ENCODE peak calls at places on chromosomes 6 and 20, in five cellular contexts. S is dorsolateral prefrontal cortex, U is upper lobe of right lung, B is A549, O is stomach. I is an unnamed sample.

GRCh38 chr6:166650824-166651223 is 23.8 kb upstream of the RPS6KA2 start:
- DNase-seq in S (no peak), U (no peak), B (no peak), O (no peak), I (no peak)

GRCh38 chr6:37192669-37193068 is 22.7 kb downstream of the PIM1 start:
- DNase-seq in S (no peak), U (no peak), B (no peak), O (no peak), I (no peak)

GRCh38 chr20:21971436-21971835 is 266.0 kb downstream of the PAX1 start:
- DNase-seq in S (no peak), U (no peak), B (no peak), O (no peak), I (no peak)

GRCh38 chr6:2818593-2818992 is 23.1 kb downstream of the SERPINB1 start:
- DNase-seq in S (no peak), U (no peak), B (no peak), O (no peak), I (no peak)

GRCh38 chr6:139271056-139271455 is 20.7 kb downstream of the TXLNB start:
- DNase-seq in S (no peak), U (no peak), B (no peak), O (no peak), I (no peak)

GRCh38 chr6:79631800-79632172 is 657 bp downstream of the SH3BGRL2 start:
- DNase-seq in S (no peak), U (no peak), B (no peak), O (no peak), I (no peak)

GRCh38 chr20:24764027-24764797 is 184.9 kb upstream of the CST7 start:
- DNase-seq in S (no peak), U (no peak), B (no peak), O (peak), I (no peak)

GRCh38 chr6:39850897-39851296 is 58.7 kb downstream of the DAAM2 start:
- DNase-seq in S (no peak), U (no peak), B (no peak), O (no peak), I (no peak)

GRCh38 chr6:3341467-3341866 is 82.7 kb downstream of the PSMG4 start:
- DNase-seq in S (no peak), U (no peak), B (no peak), O (no peak), I (no peak)

GRCh38 chr20:29497261-29497671 is 1760.2 kb upstream of the DEFB115 start:
- DNase-seq in S (no peak), U (peak), B (no peak), O (no peak), I (peak)

GRCh38 chr6:161011509-161012480 is 20.2 kb downstream of the MAP3K4 start:
- DNase-seq in S (no peak), U (no peak), B (no peak), O (no peak), I (no peak)

GRCh38 chr20:58559368-58559729 is 44.1 kb upstream of the APCDD1L start:
- DNase-seq in S (no peak), U (no peak), B (no peak), O (no peak), I (no peak)

GRCh38 chr6:158205220-158205944 is 37.2 kb downstream of the GTF2H5 start:
- DNase-seq in S (no peak), U (no peak), B (no peak), O (peak), I (no peak)

DNA sequence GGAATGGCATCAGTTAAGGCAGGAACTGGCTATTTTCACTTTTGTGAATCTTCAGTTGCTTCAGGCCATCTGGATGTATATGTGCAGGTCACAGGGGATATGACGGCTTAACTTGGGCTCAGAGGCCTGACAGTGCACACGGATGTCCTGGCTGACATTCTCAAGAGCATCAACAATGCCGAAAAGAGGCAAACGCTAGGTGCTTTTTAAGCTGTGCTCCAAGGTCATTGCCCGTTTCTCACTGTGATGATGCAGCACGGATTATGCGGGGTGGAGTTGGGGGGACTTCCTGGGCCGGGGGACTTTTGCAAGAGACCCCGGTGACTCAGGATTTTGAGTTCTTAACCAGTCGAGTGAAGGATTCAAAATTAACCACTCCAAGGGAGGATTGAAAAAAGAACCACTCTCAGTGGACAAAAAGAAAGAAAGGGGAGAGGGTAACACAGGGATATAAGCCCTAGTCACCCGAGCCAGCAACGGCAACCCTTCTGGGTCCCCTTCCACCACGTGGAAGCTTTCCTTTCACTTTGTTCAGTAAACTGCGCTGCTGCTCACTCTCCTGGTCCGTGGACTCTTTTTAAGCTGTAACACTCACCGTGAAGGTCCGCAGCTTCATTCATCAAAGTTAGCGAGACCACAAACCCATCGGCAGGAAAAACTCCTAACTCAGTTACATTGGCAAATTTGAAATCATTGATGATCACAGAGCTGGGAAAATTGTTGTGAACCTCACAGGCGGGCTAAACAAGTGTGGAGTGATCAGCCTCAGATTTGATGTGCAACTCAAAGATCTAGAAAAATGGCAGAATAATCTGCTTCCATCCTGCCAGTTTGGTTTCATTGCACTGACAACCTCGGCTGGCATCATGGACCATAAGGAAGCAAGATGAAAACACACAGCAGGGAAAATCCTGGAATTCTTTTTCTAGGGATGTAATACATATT is 199.2 kb downstream of the ARID1B start:
- DNase-seq in S (no peak), U (no peak), B (no peak), O (no peak), I (no peak)
- H3K27ac ChIP-seq in S (no peak), U (no peak), B (no peak), O (peak), I (no peak)

GRCh38 chr20:62243906-62244515 is 5.7 kb downstream of the OSBPL2 start:
- DNase-seq in S (no peak), U (no peak), B (no peak), O (no peak), I (no peak)
- H3K27ac ChIP-seq in S (no peak), U (no peak), B (no peak), O (peak), I (peak)

DNA sequence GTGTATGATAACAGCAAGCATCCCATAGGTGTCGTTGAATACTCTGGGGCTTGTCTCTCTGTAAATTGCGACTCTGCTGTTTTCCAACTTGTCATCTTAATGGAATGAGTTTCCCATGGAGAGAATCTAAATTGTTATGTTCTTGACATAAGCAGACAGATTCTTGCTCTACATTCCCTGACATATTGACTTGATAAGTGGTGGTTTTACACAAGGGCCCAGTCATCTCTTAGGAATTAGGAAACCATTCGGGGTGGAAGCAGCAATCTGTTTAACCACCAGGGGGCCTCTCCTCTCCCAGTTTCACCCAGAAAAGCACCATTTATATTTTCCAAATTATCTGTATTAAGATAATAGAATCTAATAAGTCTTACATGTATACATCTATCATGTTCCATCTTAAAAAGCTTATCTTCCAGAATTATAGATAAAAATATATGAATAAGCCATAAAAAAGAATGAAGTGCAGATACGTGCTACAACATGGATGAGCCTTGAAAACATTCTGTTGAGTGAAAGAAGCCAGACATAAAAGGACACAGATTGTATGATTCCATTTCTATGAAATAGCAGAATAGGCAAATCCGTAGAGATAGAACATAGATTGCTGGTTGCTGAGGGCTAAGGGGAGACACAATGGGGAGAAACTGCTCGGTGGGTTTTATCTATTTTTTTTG is 23.1 kb upstream of the MROH8 start:
- DNase-seq in S (no peak), U (no peak), B (peak), O (no peak), I (no peak)
- H3K27ac ChIP-seq in S (no peak), U (peak), B (no peak), O (peak), I (peak)

GRCh38 chr6:145890422-145890821 is 73.7 kb downstream of the SHPRH start:
- DNase-seq in S (no peak), U (no peak), B (no peak), O (no peak), I (no peak)

GRCh38 chr6:145883263-145883662 is 68.7 kb upstream of the FBXO30 start:
- DNase-seq in S (no peak), U (no peak), B (no peak), O (no peak), I (no peak)

GRCh38 chr6:145882121-145882531 is 67.5 kb upstream of the FBXO30 start:
- DNase-seq in S (no peak), U (no peak), B (no peak), O (no peak), I (no peak)

GRCh38 chr6:145887969-145888368 is 73.4 kb upstream of the FBXO30 start:
- DNase-seq in S (no peak), U (no peak), B (no peak), O (no peak), I (no peak)

GRCh38 chr6:145886228-145886956 is 71.8 kb upstream of the FBXO30 start:
- DNase-seq in S (no peak), U (no peak), B (no peak), O (no peak), I (no peak)
- H3K27ac ChIP-seq in S (no peak), U (no peak), B (no peak), O (no peak), I (no peak)

GRCh38 chr6:41379314-41379713 is 43.9 kb downstream of the NCR2 start:
- DNase-seq in S (no peak), U (no peak), B (no peak), O (no peak), I (no peak)
- H3K27ac ChIP-seq in S (no peak), U (no peak), B (no peak), O (no peak), I (no peak)

GRCh38 chr20:62358171-62358719 is 8.9 kb downstream of the LAMA5 start:
- DNase-seq in S (no peak), U (no peak), B (no peak), O (peak), I (no peak)

GRCh38 chr20:62356948-62357667 is 10.0 kb downstream of the LAMA5 start:
- DNase-seq in S (no peak), U (no peak), B (no peak), O (no peak), I (no peak)

GRCh38 chr20:62356143-62356947 is 10.8 kb downstream of the LAMA5 start:
- DNase-seq in S (no peak), U (no peak), B (no peak), O (no peak), I (no peak)

GRCh38 chr20:62358728-62359490 is 8.2 kb downstream of the LAMA5 start:
- DNase-seq in S (no peak), U (no peak), B (no peak), O (no peak), I (no peak)

DNA sequence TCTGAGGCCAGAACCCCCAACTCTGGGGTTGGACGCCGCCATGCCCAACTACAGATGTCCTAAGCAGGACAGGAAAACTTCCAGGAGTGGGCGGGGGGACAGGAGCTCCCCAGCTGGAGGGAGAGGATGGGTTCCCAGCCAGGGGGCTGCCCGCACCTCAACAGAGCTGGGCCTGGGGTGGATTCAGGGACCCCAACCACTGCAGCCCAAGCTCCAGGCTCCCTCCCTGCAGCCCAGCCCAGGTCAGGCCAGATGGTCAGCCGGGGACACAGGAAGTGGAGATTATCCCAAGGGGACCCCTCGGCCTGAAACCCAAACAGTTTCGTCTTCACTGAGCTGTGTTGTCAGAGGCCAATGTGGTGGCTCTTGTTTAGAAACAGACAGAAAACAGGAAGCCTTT is 9.4 kb downstream of the LAMA5 start:
- DNase-seq in S (no peak), U (no peak), B (no peak), O (no peak), I (no peak)
- H3K27ac ChIP-seq in S (peak), U (peak), B (peak), O (peak), I (peak)

DNA sequence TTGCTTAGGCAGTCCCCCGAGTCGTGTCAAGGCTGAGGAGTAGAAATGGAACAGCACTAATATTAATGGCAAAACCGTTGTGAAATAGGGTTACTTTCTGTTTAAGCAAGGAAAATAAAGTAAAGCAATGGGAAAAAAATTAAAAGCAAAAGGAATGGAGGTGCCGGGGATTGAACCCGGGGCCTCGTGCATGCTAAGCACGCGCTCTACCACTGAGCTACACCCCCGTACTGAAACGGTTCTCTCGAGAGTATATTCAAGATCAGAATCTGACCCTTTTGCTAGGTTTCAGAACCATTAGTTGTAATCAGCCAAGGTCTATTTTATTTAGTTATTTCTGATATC is 85.5 kb downstream of the TRIM27 start:
- DNase-seq in S (no peak), U (peak), B (no peak), O (peak), I (no peak)
- H3K27ac ChIP-seq in S (peak), U (peak), B (peak), O (peak), I (peak)

GRCh38 chr20:4613184-4613583 is 108.5 kb upstream of the PRND start:
- DNase-seq in S (no peak), U (no peak), B (no peak), O (no peak), I (no peak)

GRCh38 chr20:4617484-4617883 is 104.2 kb upstream of the PRND start:
- DNase-seq in S (no peak), U (no peak), B (no peak), O (no peak), I (no peak)

GRCh38 chr20:4610871-4611270 is 110.8 kb upstream of the PRND start:
- DNase-seq in S (no peak), U (no peak), B (no peak), O (no peak), I (no peak)

GRCh38 chr20:4617019-4617418 is 104.7 kb upstream of the PRND start:
- DNase-seq in S (no peak), U (no peak), B (no peak), O (no peak), I (no peak)

GRCh38 chr20:4613718-4614620 is 107.7 kb upstream of the PRND start:
- DNase-seq in S (peak), U (no peak), B (peak), O (peak), I (no peak)
- H3K27ac ChIP-seq in S (peak), U (no peak), B (no peak), O (peak), I (no peak)

GRCh38 chr20:32445539-32446273 is 87.6 kb downstream of the ASXL1 start:
- DNase-seq in S (no peak), U (no peak), B (no peak), O (peak), I (peak)
- H3K27ac ChIP-seq in S (peak), U (no peak), B (no peak), O (peak), I (no peak)